ENCODE peak calls at places on chromosomes 5 and 9, in seven cellular contexts. R is adrenal gland, H is kidney, U is thyroid gland, I is PC-9, F is psoas muscle, Q is ascending aorta. E is an unnamed sample.

GRCh38 chr5:111278824-111279504 is 54.8 kb downstream of the CAMK4 start:
- DNase-seq in Q (no peak), I (no peak), H (no peak), U (peak), F (peak), R (peak), E (peak)

GRCh38 chr5:123035320-123035949 is 1.1 kb downstream of the PPIC start:
- DNase-seq in U (peak), I (peak), R (peak), H (peak), Q (peak), F (peak), E (peak)

GRCh38 chr9:135890190-135890861 is 17.0 kb downstream of the CAMSAP1 start:
- DNase-seq in F (no peak), I (no peak), U (no peak), H (no peak), Q (no peak), R (no peak), E (no peak)

GRCh38 chr9:107847977-107848376 is 358.4 kb upstream of the KLF4 start:
- DNase-seq in R (no peak), U (no peak), I (peak), H (no peak), F (no peak), Q (no peak), E (no peak)

GRCh38 chr5:56327810-56328209 is 94.7 kb upstream of the ANKRD55 start:
- DNase-seq in I (no peak), F (no peak), R (no peak), U (no peak), Q (no peak), H (no peak), E (no peak)

GRCh38 chr5:133233616-133234015 is 181.8 kb downstream of the HSPA4 start:
- DNase-seq in I (no peak), U (no peak), F (no peak), R (no peak), H (no peak), Q (no peak), E (no peak)

GRCh38 chr5:174418809-174419522 is 305.4 kb upstream of the MSX2 start:
- DNase-seq in H (no peak), Q (no peak), I (no peak), R (no peak), U (no peak), F (no peak), E (peak)

GRCh38 chr9:103942171-103942570 is 151.9 kb upstream of the SMC2 start:
- DNase-seq in F (no peak), R (no peak), U (no peak), I (no peak), H (no peak), Q (no peak), E (no peak)

GRCh38 chr5:57386958-57387357 is 95.7 kb downstream of the ACTBL2 start:
- DNase-seq in F (no peak), I (no peak), R (no peak), Q (no peak), H (no peak), U (no peak), E (no peak)

GRCh38 chr9:86246752-86247161 is 12.7 kb downstream of the C9orf153 start:
- DNase-seq in R (peak), I (no peak), H (no peak), Q (no peak), F (no peak), U (no peak), E (no peak)

GRCh38 chr9:90964101-90965020 is 162.7 kb downstream of the SYK start:
- DNase-seq in I (no peak), Q (peak), U (peak), F (no peak), R (no peak), H (no peak), E (peak)

GRCh38 chr5:73654861-73655318 is 28.9 kb downstream of the ARHGEF28 start:
- DNase-seq in Q (no peak), I (no peak), U (no peak), F (no peak), H (no peak), R (no peak), E (no peak)

GRCh38 chr5:135452366-135453030 is 347 bp upstream of the TIFAB start:
- DNase-seq in I (no peak), F (no peak), Q (no peak), U (no peak), H (no peak), R (no peak), E (no peak)

GRCh38 chr9:138069731-138070456 is 192.3 kb downstream of the CACNA1B start:
- DNase-seq in Q (no peak), R (no peak), I (no peak), F (no peak), U (no peak), H (peak), E (peak)

GRCh38 chr5:111348659-111349058 is 124.5 kb downstream of the CAMK4 start:
- DNase-seq in U (no peak), Q (no peak), I (no peak), H (no peak), R (no peak), F (no peak), E (no peak)

GRCh38 chr5:123450641-123451421 is 27.6 kb upstream of the CEP120 start:
- DNase-seq in Q (no peak), R (no peak), U (peak), I (no peak), H (no peak), F (no peak), E (peak)

GRCh38 chr5:115069087-115069968 is 100.4 kb downstream of the TRIM36 start:
- DNase-seq in Q (no peak), R (peak), F (no peak), H (no peak), U (peak), I (no peak), E (peak)

GRCh38 chr9:32291370-32291769 is 93.1 kb upstream of the ACO1 start:
- DNase-seq in H (no peak), Q (no peak), R (no peak), I (peak), F (no peak), U (no peak), E (no peak)

GRCh38 chr5:35776757-35777156 is 79.9 kb upstream of the IL7R start:
- DNase-seq in Q (no peak), R (no peak), H (no peak), U (no peak), F (no peak), I (no peak), E (no peak)

GRCh38 chr5:117436846-117437245 is 862.2 kb upstream of the SEMA6A start:
- DNase-seq in Q (no peak), H (no peak), R (no peak), F (no peak), U (no peak), I (no peak), E (no peak)

GRCh38 chr9:136840877-136841645 is 1.2 kb upstream of the AJM1 start:
- DNase-seq in H (peak), I (peak), F (no peak), Q (peak), R (peak), U (peak), E (peak)

GRCh38 chr5:127599321-127599720 is 49.6 kb upstream of the CTXN3 start:
- DNase-seq in R (no peak), I (no peak), F (no peak), U (peak), Q (no peak), H (no peak), E (no peak)

GRCh38 chr9:128276574-128277270 is 646 bp downstream of the SWI5 start:
- DNase-seq in R (peak), U (peak), I (no peak), F (peak), Q (peak), H (peak), E (peak)

GRCh38 chr5:11411621-11412020 is 492.6 kb downstream of the CTNND2 start:
- DNase-seq in F (no peak), H (no peak), R (no peak), Q (no peak), I (no peak), U (no peak), E (no peak)

GRCh38 chr5:15808577-15808976 is 308.6 kb downstream of the FBXL7 start:
- DNase-seq in U (no peak), Q (no peak), I (no peak), R (no peak), H (no peak), F (no peak), E (no peak)

GRCh38 chr5:147635882-147636531 is 126.1 kb upstream of the DPYSL3 start:
- DNase-seq in R (no peak), U (no peak), F (no peak), Q (no peak), H (no peak), I (no peak), E (no peak)

GRCh38 chr5:124438390-124439380 is 307.8 kb downstream of the ZNF608 start:
- DNase-seq in H (no peak), U (peak), R (no peak), F (no peak), Q (no peak), I (no peak), E (no peak)

GRCh38 chr5:45737153-45737552 is 41.0 kb upstream of the HCN1 start:
- DNase-seq in Q (no peak), R (no peak), U (no peak), F (no peak), I (no peak), H (no peak), E (no peak)

GRCh38 chr5:39411051-39411450 is 13.7 kb downstream of the DAB2 start:
- DNase-seq in I (peak), U (no peak), R (no peak), F (no peak), Q (no peak), H (no peak), E (no peak)

GRCh38 chr5:138035605-138036537 is 3.0 kb upstream of the FAM13B start:
- DNase-seq in H (no peak), R (peak), F (peak), I (peak), U (peak), Q (peak), E (peak)

GRCh38 chr9:132356276-132356924 is 1.6 kb upstream of the SETX start:
- DNase-seq in I (no peak), Q (no peak), U (no peak), F (no peak), H (no peak), R (peak), E (peak)

GRCh38 chr5:143059355-143059754 is 289.2 kb downstream of the ARHGAP26 start:
- DNase-seq in F (no peak), U (no peak), H (no peak), I (no peak), Q (no peak), R (no peak), E (no peak)

GRCh38 chr9:102714184-102714583 is 280.9 kb upstream of the CYLC2 start:
- DNase-seq in F (no peak), R (no peak), U (no peak), I (no peak), Q (no peak), H (no peak), E (no peak)

GRCh38 chr9:133944746-133945135 is 47.4 kb downstream of the VAV2 start:
- DNase-seq in R (peak), F (peak), Q (no peak), U (no peak), H (peak), I (no peak), E (no peak)
- H3K4me3 ChIP-seq in R (no peak), F (no peak), Q (no peak), U (no peak), H (no peak), I (no peak), E (no peak)

GRCh38 chr9:113057193-113057592 is 669 bp upstream of the ZFP37 start:
- DNase-seq in H (no peak), Q (no peak), I (no peak), R (no peak), F (no peak), U (no peak), E (no peak)

GRCh38 chr9:113056191-113057106 is at the start of gene ZFP37:
- DNase-seq in H (peak), I (peak), F (peak), R (peak), Q (peak), U (peak), E (peak)
- H3K27ac ChIP-seq in H (no peak), I (no peak), F (peak), R (peak), Q (peak), U (no peak), E (peak)

GRCh38 chr9:77276799-77277198 is 99.5 kb downstream of the VPS13A start:
- DNase-seq in I (no peak), Q (no peak), F (no peak), R (no peak), H (no peak), U (no peak), E (no peak)
- TF ChIP-seq CTCF in I (no peak), Q (no peak), F (no peak), R (no peak), H (no peak), U (no peak), E (no peak)

DNA sequence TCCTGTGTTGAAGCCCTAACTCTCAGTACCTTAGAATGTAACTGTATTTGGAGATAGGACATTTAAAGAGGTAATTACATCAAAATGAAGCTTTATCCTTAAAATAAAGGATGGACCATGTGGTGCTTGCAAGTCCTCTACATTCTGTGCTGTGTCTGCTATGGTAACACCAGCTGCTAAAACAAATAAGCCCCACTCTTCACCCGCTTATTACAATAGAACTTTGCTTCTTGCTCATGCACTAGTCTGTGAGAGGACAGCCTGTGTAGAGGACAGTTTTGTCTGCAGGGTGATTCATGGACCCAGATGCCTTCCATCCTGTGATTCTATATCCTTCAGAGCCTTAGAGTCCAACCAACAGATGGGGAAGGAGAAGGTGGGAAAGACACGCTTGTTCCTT is 12.5 kb upstream of the IGFBPL1 start:
- DNase-seq in I (no peak), H (no peak), R (no peak), U (no peak), F (no peak), Q (peak), E (no peak)
- H3K4me3 ChIP-seq in I (no peak), H (no peak), R (no peak), U (no peak), F (no peak), Q (no peak), E (no peak)

E was measured in testis.